ENCODE peak calls at places on chromosomes 16 and 17, in four cellular contexts. F is adrenal gland, V is lung, B is cardiac muscle cell. G is an unnamed sample.

GRCh38 chr16:53666816-53667415 is 36.7 kb downstream of the RPGRIP1L start:
- DNase-seq in V (no peak), F (no peak), B (no peak), G (no peak)

GRCh38 chr16:12749076-12749475 is 54.6 kb downstream of the CPPED1 start:
- DNase-seq in F (no peak), V (no peak), B (no peak), G (no peak)

GRCh38 chr17:15303851-15304250 is 37.5 kb downstream of the TEKT3 start:
- DNase-seq in V (no peak), B (no peak), F (no peak), G (no peak)

GRCh38 chr17:47693667-47694017 is 319 bp upstream of the TBKBP1 start:
- DNase-seq in V (no peak), B (no peak), F (no peak), G (no peak)

GRCh38 chr16:71889147-71889546 is 5.2 kb upstream of the ZNF821 start:
- DNase-seq in V (no peak), B (no peak), F (no peak), G (no peak)

GRCh38 chr16:60582528-60582927 is 1453.7 kb downstream of the CDH8 start:
- DNase-seq in F (no peak), V (no peak), B (no peak), G (no peak)

GRCh38 chr16:85542548-85542927 is 70.6 kb upstream of the GSE1 start:
- DNase-seq in F (no peak), V (no peak), B (no peak), G (no peak)

GRCh38 chr16:87531418-87531817 is 38.6 kb upstream of the ZCCHC14 start:
- DNase-seq in F (no peak), B (no peak), V (no peak), G (no peak)

GRCh38 chr17:44924107-44924544 is 8.8 kb upstream of the GFAP start:
- DNase-seq in V (no peak), B (no peak), F (peak; percentile 4), G (peak; percentile 0)

GRCh38 chr17:44927696-44928095 is 12.4 kb upstream of the GFAP start:
- DNase-seq in B (no peak), F (no peak), V (no peak), G (no peak)

GRCh38 chr17:44928136-44928535 is 12.8 kb upstream of the GFAP start:
- DNase-seq in V (no peak), F (no peak), B (no peak), G (peak; percentile 6)

GRCh38 chr17:44926841-44927525 is 11.7 kb upstream of the GFAP start:
- DNase-seq in F (no peak), B (no peak), V (no peak), G (peak; percentile 4)

DNA sequence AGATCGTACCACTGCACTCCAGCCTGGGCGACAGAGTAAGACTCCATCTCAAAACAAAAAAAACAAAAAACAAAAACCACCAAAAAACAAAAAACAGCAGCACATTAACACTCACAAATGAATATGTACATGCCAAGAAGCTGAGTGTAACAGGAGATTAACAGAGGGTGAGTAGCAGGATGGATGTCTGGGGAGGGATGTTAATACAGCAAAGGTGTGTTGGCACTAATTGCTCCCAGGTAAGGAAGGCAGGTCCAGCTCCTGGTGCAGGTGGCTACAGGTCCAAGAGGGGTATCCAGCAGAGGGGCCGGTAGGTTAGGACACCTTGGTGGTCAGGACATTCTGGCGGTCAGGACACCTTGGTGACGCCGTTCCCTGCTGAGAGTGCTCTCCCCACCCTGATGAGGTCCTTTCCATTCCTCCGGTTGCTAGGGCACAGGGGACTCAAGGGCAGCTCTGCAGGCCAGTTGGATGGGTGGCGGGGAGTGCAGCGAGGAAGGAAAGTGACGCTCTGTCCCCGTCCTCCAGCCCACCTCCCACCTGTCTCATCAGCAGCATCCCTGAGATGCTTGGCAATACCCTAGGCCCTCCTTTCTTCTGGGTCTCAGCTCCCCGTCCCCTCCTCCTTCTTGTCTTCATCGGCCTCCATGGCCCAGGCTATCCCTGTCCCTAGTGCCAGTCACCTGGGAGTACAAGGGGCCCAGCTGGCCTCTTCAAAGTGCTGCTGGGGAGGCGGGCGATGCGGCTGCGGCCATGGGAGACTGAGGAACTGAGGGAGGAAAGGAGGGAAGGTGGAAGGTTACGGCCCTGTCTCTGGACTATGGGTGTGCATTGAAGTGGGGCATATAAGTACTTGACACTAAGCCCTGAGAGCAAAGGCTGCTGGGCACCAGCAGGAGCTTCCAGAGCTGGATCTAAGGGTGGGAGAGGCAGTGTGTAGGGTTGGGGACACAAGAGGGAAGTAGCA is 10.7 kb upstream of the GFAP start:
- DNase-seq in F (peak; percentile 6), V (no peak), B (no peak), G (no peak)
- H3K36me3 ChIP-seq in F (no peaks in the 10 kb centered on the region), V (no peaks in the 10 kb centered on the region), B (peaks cover 4% of the 10 kb centered on the region), G (no peaks in the 10 kb centered on the region)

GRCh38 chr16:47604306-47604705 is 143.2 kb downstream of the PHKB start:
- DNase-seq in V (no peak), B (no peak), F (no peak), G (no peak)

GRCh38 chr16:47600376-47600775 is 139.2 kb downstream of the PHKB start:
- DNase-seq in B (no peak), V (no peak), F (no peak), G (no peak)

GRCh38 chr16:47599512-47599911 is 138.4 kb downstream of the PHKB start:
- DNase-seq in B (no peak), V (no peak), F (no peak), G (no peak)
- H3K36me3 ChIP-seq in B (peaks cover 26% of the 10 kb centered on the region), V (peaks cover 4% of the 10 kb centered on the region), F (no peaks in the 10 kb centered on the region), G (no peaks in the 10 kb centered on the region)

DNA sequence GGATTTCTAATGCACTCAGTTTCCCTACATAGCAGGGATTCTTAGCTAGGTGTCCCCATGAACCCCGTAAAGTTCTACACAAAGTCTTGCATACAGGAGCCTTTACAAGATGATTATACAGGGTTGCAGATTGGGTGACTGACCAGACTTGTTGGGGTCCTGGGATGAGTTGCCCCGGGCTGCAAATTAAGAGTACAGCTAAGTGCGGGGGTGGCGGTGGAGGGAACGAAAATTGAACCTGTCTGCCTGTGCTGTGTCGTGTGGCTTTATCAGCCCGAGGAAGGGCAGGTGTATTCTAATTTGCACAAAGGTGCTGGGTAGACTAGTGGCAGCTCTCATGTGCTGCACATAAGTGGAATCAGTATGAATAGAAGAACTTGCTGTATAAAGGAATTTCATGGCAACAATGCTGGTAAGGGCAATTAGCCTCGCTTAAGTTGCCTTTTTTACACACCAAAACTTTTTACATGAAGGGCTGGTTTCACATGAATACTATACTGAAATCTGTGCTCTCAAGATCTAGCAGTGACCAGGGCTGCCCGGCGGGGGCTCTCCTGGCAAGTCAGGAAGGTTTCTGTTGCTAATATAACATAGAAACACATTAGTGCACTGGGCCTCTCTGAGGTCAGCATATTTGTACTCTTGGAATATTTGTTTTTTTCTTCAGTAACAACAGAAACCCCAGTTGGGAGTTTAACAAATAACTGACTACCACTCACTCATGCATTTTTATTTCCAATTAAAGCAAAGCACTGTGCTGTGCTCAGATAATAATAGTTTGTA is 50.7 kb downstream of the ADCY7 start:
- DNase-seq in B (no peak), V (no peak), F (no peak), G (no peak)
- H3K36me3 ChIP-seq in B (peaks cover 53% of the 10 kb centered on the region), V (peaks cover 31% of the 10 kb centered on the region), F (peaks cover 84% of the 10 kb centered on the region), G (no peaks in the 10 kb centered on the region)

GRCh38 chr16:927406-927805 is 43.4 kb downstream of the LMF1 start:
- DNase-seq in V (no peak), F (no peak), B (no peak), G (no peak)
- H3K36me3 ChIP-seq in V (no peaks in the 10 kb centered on the region), F (no peaks in the 10 kb centered on the region), B (no peaks in the 10 kb centered on the region), G (no peaks in the 10 kb centered on the region)

DNA sequence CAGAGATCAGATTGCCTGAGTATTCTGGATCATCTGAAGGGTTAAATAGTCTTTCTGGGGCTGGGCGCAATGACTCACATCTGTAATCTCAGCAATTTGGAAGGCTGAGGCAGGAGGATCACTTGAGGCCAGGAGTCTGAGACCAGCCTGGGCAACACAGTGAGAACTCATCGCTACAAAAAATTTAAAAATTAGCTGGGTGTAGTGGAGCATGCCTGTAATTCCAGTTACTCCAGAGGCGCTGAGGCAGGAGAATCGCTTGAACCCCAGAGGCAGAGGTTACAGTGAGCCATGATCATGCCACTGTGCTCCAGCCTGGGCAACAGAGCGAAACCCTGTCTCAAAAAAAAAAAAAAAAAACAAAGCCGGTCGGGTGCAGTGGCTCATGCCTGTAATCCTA is 15.7 kb downstream of the MVP start:
- DNase-seq in V (no peak), B (no peak), F (no peak), G (no peak)
- H3K36me3 ChIP-seq in V (no peaks in the 10 kb centered on the region), B (no peaks in the 10 kb centered on the region), F (peaks cover 100% of the 10 kb centered on the region), G (no peaks in the 10 kb centered on the region)

DNA sequence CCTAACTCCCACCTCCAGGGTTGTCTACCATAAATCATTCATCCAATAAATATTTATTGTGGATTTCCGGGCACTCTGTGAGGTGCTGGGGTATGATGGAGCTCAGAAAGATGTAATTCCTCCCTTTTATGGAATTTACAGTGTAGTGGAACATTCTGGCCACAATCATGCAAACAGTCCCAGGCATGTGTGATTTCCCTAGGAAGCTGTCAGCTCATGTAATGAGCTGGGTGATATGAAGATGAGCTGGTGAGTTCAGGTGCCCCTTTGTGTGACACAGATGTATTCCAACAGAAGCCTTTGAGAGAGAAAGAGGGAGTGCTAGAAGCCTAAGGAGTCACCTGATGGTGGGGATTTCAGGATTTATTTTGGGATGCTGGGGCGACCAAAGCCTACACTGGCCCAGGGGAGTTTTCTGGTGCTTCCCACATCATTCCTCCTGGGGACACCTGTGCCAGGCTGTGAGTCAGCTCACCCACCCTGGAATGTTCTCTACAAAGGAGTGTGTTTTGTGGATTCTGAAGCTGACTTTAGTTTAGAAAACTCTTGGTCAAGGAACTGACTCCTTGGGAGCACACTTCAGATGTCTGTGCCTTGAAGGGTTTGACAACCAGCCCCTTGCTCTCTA is 42.8 kb downstream of the HS3ST4 start:
- DNase-seq in F (no peak), B (no peak), V (no peak), G (no peak)
- H3K36me3 ChIP-seq in F (no peaks in the 10 kb centered on the region), B (no peaks in the 10 kb centered on the region), V (no peaks in the 10 kb centered on the region), G (no peaks in the 10 kb centered on the region)

GRCh38 chr17:63820963-63821561 is 6.2 kb upstream of the PSMC5 start:
- DNase-seq in V (no peak), B (no peak), F (no peak), G (no peak)
- H3K36me3 ChIP-seq in V (peaks cover 60% of the 10 kb centered on the region), B (peaks cover 73% of the 10 kb centered on the region), F (peaks cover 98% of the 10 kb centered on the region), G (no peaks in the 10 kb centered on the region)

GRCh38 chr17:2634361-2634960 is 41.0 kb downstream of the PAFAH1B1 start:
- DNase-seq in B (no peak), F (no peak), V (no peak), G (peak; percentile 41)

GRCh38 chr17:2635241-2635640 is 41.8 kb downstream of the PAFAH1B1 start:
- DNase-seq in B (no peak), F (peak; percentile 70), V (no peak), G (no peak)

GRCh38 chr17:2635675-2636074 is 42.2 kb downstream of the PAFAH1B1 start:
- DNase-seq in B (no peak), F (no peak), V (no peak), G (no peak)

GRCh38 chr17:2636169-2636930 is 42.9 kb downstream of the PAFAH1B1 start:
- DNase-seq in F (no peak), V (no peak), B (no peak), G (no peak)

DNA sequence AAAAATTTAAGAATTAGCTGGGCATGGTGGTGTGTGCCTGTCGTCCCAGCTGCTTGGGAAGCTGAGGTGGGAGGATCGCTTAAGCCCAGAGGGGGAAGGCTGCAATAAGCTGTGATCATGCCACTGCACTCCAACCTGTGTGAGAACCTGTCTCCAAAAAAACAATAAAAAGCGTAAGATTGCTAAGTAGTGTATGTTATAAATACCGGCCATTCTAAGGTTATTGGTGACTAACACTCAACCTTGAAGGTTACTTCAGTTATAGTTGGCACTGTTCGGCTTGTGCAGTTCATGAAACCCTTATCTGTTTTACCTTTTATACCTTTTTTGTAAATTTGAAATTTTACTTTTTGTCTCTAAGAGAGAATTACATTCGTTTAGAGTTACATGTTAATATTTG is 44.0 kb downstream of the PAFAH1B1 start:
- DNase-seq in F (no peak), B (no peak), V (no peak), G (no peak)
- H3K36me3 ChIP-seq in F (peaks cover 19% of the 10 kb centered on the region), B (peaks cover 19% of the 10 kb centered on the region), V (peaks cover 9% of the 10 kb centered on the region), G (no peaks in the 10 kb centered on the region)

G was measured in transverse colon.